ENCODE peak calls at places on chromosomes 16 and 17, in four cellular contexts. One of them, this sample, is unnamed. For H3K4me1, the result is how much of the 10 kb centered on the place peaks cover.

GRCh38 chr16:1378087-1378803 is 26.5 kb downstream of the GNPTG start:
- DNase-seq in uterus: no peak
- DNase-seq in HCT116: no peak
- DNase-seq in A549: no peak
- DNase-seq in this sample: no peak

GRCh38 chr17:79223953-79224352 is 149.3 kb downstream of the ENGASE start:
- DNase-seq in uterus: no peak
- DNase-seq in HCT116: no peak
- DNase-seq in A549: no peak
- DNase-seq in this sample: no peak

GRCh38 chr16:69859105-69859969 is 91.8 kb upstream of the CLEC18A start:
- DNase-seq in HCT116: peak
- DNase-seq in uterus: no peak
- DNase-seq in A549: peak
- DNase-seq in this sample: peak

GRCh38 chr17:61338000-61338864 is 61.4 kb upstream of the TBX2 start:
- DNase-seq in A549: peak
- DNase-seq in uterus: no peak
- DNase-seq in HCT116: peak
- DNase-seq in this sample: no peak

GRCh38 chr17:82599674-82600661 is 48.3 kb downstream of the WDR45B start:
- DNase-seq in HCT116: no peak
- DNase-seq in A549: no peak
- DNase-seq in uterus: no peak
- DNase-seq in this sample: no peak

GRCh38 chr16:26665166-26665939 is 401.4 kb upstream of the C16orf82 start:
- DNase-seq in HCT116: no peak
- DNase-seq in A549: no peak
- DNase-seq in uterus: no peak
- DNase-seq in this sample: no peak

GRCh38 chr16:31453255-31454204 is 5.8 kb upstream of the ARMC5 start:
- DNase-seq in A549: no peak
- DNase-seq in uterus: no peak
- DNase-seq in HCT116: no peak
- DNase-seq in this sample: no peak

GRCh38 chr16:15608398-15609285 is 34.3 kb downstream of the MARF1 start:
- DNase-seq in HCT116: no peak
- DNase-seq in A549: no peak
- DNase-seq in uterus: no peak
- DNase-seq in this sample: no peak

GRCh38 chr17:73336613-73337400 is 25.0 kb upstream of the CDC42EP4 start:
- DNase-seq in A549: no peak
- DNase-seq in uterus: no peak
- DNase-seq in HCT116: no peak
- DNase-seq in this sample: no peak

GRCh38 chr17:1714980-1715802 is 5.0 kb upstream of the TLCD2 start:
- DNase-seq in uterus: peak
- DNase-seq in A549: peak
- DNase-seq in HCT116: peak
- DNase-seq in this sample: peak

GRCh38 chr16:54411555-54411954 is 125.0 kb upstream of the IRX3 start:
- DNase-seq in A549: no peak
- DNase-seq in HCT116: no peak
- DNase-seq in uterus: peak
- DNase-seq in this sample: no peak

GRCh38 chr17:33469911-33470310 is 176.8 kb upstream of the ASIC2 start:
- DNase-seq in HCT116: no peak
- DNase-seq in uterus: peak
- DNase-seq in A549: no peak
- DNase-seq in this sample: peak

GRCh38 chr16:62208934-62209333 is 172.7 kb upstream of the CDH8 start:
- DNase-seq in uterus: no peak
- DNase-seq in A549: no peak
- DNase-seq in HCT116: no peak
- DNase-seq in this sample: no peak

GRCh38 chr16:49505556-49505955 is 132.0 kb downstream of the C16orf78 start:
- DNase-seq in uterus: no peak
- DNase-seq in A549: no peak
- DNase-seq in HCT116: no peak
- DNase-seq in this sample: no peak

GRCh38 chr17:82088838-82089722 is 9.0 kb downstream of the FASN start:
- DNase-seq in A549: no peak
- DNase-seq in uterus: no peak
- DNase-seq in HCT116: no peak
- DNase-seq in this sample: no peak

GRCh38 chr17:51597340-51597739 is 337.0 kb downstream of the UTP18 start:
- DNase-seq in uterus: no peak
- DNase-seq in HCT116: no peak
- DNase-seq in A549: no peak
- DNase-seq in this sample: no peak

GRCh38 chr17:14070344-14071007 is 1.2 kb downstream of the COX10 start:
- DNase-seq in A549: no peak
- DNase-seq in uterus: no peak
- DNase-seq in HCT116: no peak
- DNase-seq in this sample: no peak

GRCh38 chr16:12485425-12485824 is 318.3 kb downstream of the CPPED1 start:
- DNase-seq in uterus: no peak
- DNase-seq in HCT116: no peak
- DNase-seq in A549: no peak
- DNase-seq in this sample: no peak

GRCh38 chr16:50655558-50656055 is 25.5 kb downstream of the SNX20 start:
- DNase-seq in uterus: no peak
- DNase-seq in HCT116: no peak
- DNase-seq in A549: no peak
- DNase-seq in this sample: peak
- H3K4me1 ChIP-seq in uterus: under half
- H3K4me1 ChIP-seq in HCT116: under half
- H3K4me1 ChIP-seq in A549: under half
- H3K4me1 ChIP-seq in this sample: half or more

DNA sequence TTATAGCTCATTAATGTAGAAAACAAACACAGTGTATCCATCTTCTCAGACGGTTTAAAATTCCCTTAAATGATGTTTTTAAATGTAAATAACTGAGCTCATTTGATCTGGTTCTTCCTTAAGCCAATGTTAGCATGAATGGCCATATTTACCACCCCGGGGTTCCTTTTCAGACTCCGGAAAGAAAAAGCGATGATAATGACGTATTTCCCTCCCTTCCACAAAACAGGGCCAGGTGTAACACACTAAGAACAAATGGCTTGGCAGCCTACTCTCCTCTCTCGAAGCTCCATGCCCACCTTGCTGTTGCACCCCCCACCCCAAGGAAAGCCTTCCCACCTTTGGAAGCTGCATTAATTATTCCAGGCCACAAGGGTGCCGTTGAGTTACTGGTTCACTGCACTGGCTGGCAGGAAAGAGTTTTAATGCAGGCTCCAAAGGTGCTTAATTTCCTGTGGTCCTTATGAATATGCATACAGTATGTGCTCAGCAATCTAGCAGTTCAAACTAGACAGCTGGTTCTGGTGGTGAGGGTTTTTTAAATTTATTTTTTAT is 378.9 kb downstream of the WWOX start:
- DNase-seq in A549: peak
- DNase-seq in uterus: no peak
- DNase-seq in HCT116: no peak
- DNase-seq in this sample: no peak
- TF ChIP-seq CTCF in A549: peak
- TF ChIP-seq CTCF in uterus: no peak
- TF ChIP-seq CTCF in HCT116: peak
- TF ChIP-seq CTCF in this sample: no peak

GRCh38 chr17:58680038-58680369 is 11.8 kb downstream of the TEX14 start:
- DNase-seq in uterus: no peak
- DNase-seq in A549: no peak
- DNase-seq in HCT116: no peak
- DNase-seq in this sample: no peak

GRCh38 chr17:58677204-58677880 is 14.5 kb downstream of the TEX14 start:
- DNase-seq in uterus: no peak
- DNase-seq in HCT116: no peak
- DNase-seq in A549: no peak
- DNase-seq in this sample: no peak

GRCh38 chr17:58684003-58684402 is 7.8 kb downstream of the TEX14 start:
- DNase-seq in uterus: no peak
- DNase-seq in A549: no peak
- DNase-seq in HCT116: no peak
- DNase-seq in this sample: no peak

DNA sequence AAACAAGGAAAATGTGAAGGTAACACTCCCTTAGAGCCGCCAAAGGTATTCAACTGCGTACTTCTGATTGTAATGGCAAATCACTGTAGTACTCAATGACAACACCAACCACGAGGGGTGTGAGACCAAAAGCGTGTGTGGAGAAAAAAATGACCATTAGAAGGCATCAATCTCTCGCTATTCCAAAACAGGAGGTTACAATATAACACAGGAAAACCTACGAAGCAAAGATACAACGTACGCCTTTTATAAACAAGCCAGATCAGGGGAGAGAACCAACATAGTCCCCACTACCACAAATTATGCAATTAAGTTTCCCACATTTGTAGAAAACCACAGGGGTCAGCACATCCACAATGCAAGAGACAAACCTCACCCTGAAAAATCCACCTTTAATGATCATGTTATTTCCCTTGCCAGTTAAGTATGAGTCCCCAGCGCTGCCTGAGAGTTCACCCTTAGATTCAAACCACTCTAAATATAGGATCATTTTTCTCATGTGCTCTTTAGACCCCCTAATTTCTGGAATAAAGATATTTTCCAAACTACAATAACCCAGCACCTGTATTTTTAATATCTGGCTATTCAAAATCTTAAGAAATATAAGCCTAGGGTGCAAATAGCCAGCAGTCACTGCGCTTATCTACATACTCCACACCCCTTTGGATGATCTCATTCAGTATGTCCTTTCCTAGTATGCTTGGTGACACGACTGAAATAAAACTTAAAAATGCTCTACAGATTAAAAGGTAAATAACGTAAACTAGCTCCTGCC is 12.4 kb downstream of the TEX14 start:
- DNase-seq in A549: peak
- DNase-seq in HCT116: peak
- DNase-seq in uterus: no peak
- DNase-seq in this sample: no peak
- TF ChIP-seq POLR2A in A549: peak
- TF ChIP-seq POLR2A in HCT116: peak
- TF ChIP-seq POLR2A in uterus: no peak
- TF ChIP-seq POLR2A in this sample: no peak

GRCh38 chr17:50425001-50425681 is 877 bp upstream of the ACSF2 start:
- DNase-seq in HCT116: no peak
- DNase-seq in uterus: peak
- DNase-seq in A549: no peak
- DNase-seq in this sample: no peak

GRCh38 chr17:50424246-50425000 is 1.6 kb upstream of the ACSF2 start:
- DNase-seq in uterus: no peak
- DNase-seq in A549: no peak
- DNase-seq in HCT116: no peak
- DNase-seq in this sample: no peak

GRCh38 chr17:50426814-50427787 is 1.1 kb downstream of the ACSF2 start:
- DNase-seq in A549: peak
- DNase-seq in HCT116: peak
- DNase-seq in uterus: peak
- DNase-seq in this sample: no peak

GRCh38 chr17:50426472-50426782 is 409 bp downstream of the ACSF2 start:
- DNase-seq in HCT116: no peak
- DNase-seq in A549: peak
- DNase-seq in uterus: no peak
- DNase-seq in this sample: no peak

DNA sequence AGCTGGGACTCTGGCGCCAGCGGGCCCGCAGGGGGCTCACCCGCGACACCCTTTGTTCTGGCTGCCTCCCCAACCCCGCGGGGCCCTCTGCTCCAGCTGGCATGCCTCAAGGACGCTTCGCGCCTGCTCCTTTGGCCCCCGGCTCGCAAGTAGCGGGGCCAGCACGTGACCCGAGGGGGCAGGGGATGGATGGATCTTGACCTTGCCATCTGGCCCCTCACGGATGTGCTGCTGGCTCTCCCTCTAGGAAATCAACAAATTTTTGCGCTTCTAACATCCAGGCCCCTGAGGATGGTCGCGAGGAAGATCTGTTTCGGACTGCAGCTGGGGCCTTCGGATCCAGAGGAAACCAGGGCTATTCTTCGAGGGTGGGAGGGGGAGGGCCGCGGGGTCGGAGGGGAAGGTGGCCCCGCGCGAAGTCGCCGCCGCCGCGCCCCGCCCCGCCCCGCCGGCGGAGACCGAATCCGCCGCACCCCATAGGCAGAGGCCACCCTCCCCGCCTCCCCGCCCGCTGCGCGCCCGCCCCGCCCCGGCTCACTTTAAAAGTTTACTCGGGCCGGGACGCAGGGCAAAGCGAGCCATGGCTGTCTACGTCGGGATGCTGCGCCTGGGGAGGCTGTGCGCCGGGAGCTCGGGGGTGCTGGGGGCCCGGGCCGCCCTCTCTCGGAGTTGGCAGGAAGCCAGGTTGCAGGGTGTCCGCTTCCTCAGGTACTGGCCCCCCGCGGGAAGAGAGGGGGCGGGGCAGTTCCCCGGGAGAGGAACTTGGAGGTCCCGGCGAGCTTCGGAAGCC is at the start of gene ACSF2:
- DNase-seq in HCT116: no peak
- DNase-seq in A549: peak
- DNase-seq in uterus: peak
- DNase-seq in this sample: peak
- H3K4me1 ChIP-seq in HCT116: under half
- H3K4me1 ChIP-seq in A549: under half
- H3K4me1 ChIP-seq in uterus: under half
- H3K4me1 ChIP-seq in this sample: half or more

GRCh38 chr16:46759309-46759708 is 11.2 kb upstream of the MYLK3 start:
- DNase-seq in uterus: no peak
- DNase-seq in A549: no peak
- DNase-seq in HCT116: no peak
- DNase-seq in this sample: no peak

GRCh38 chr16:46753015-46753414 is 4.9 kb upstream of the MYLK3 start:
- DNase-seq in HCT116: no peak
- DNase-seq in A549: no peak
- DNase-seq in uterus: no peak
- DNase-seq in this sample: no peak

GRCh38 chr16:46756772-46757171 is 8.6 kb upstream of the MYLK3 start:
- DNase-seq in A549: no peak
- DNase-seq in uterus: no peak
- DNase-seq in HCT116: no peak
- DNase-seq in this sample: no peak

GRCh38 chr16:46762583-46762982 is 14.4 kb upstream of the MYLK3 start:
- DNase-seq in uterus: no peak
- DNase-seq in A549: no peak
- DNase-seq in HCT116: no peak
- DNase-seq in this sample: no peak

GRCh38 chr16:46757339-46758050 is 9.4 kb upstream of the MYLK3 start:
- DNase-seq in HCT116: no peak
- DNase-seq in uterus: no peak
- DNase-seq in A549: no peak
- DNase-seq in this sample: no peak
- TF ChIP-seq CTCF in HCT116: no peak
- TF ChIP-seq CTCF in uterus: no peak
- TF ChIP-seq CTCF in A549: no peak
- TF ChIP-seq CTCF in this sample: no peak

This sample was measured in body of pancreas.